ENCODE peak calls at places on chromosomes 1 and 21, in ten cellular contexts. One of them, this sample, is unnamed.

GRCh38 chr1:76833151-76833550 is 34.1 kb upstream of the ST6GALNAC5 start:
- DNase-seq in fibroblast of lung: no peak
- DNase-seq in progenitor cell of endocrine pancreas: no peak
- DNase-seq in body of pancreas: no peak
- DNase-seq in AG04450: no peak
- DNase-seq in PC-3: peak
- DNase-seq in esophagus muscularis mucosa: no peak
- DNase-seq in endothelial cell: no peak
- DNase-seq in CD8-positive, alpha-beta T cell: no peak
- DNase-seq in bronchial epithelial cell: peak
- DNase-seq in this sample: no peak

GRCh38 chr21:39184050-39184980 is 1.1 kb upstream of the PSMG1 start:
- DNase-seq in bronchial epithelial cell: peak
- DNase-seq in PC-3: peak
- DNase-seq in body of pancreas: no peak
- DNase-seq in fibroblast of lung: no peak
- DNase-seq in AG04450: no peak
- DNase-seq in endothelial cell: no peak
- DNase-seq in progenitor cell of endocrine pancreas: no peak
- DNase-seq in CD8-positive, alpha-beta T cell: no peak
- DNase-seq in esophagus muscularis mucosa: no peak
- DNase-seq in this sample: no peak

GRCh38 chr1:117740461-117740860 is 134.6 kb downstream of the TENT5C start:
- DNase-seq in CD8-positive, alpha-beta T cell: no peak
- DNase-seq in endothelial cell: no peak
- DNase-seq in AG04450: no peak
- DNase-seq in bronchial epithelial cell: no peak
- DNase-seq in progenitor cell of endocrine pancreas: no peak
- DNase-seq in fibroblast of lung: no peak
- DNase-seq in PC-3: peak
- DNase-seq in esophagus muscularis mucosa: no peak
- DNase-seq in body of pancreas: peak
- DNase-seq in this sample: no peak

GRCh38 chr1:109312978-109313775 is 6.4 kb upstream of the MYBPHL start:
- DNase-seq in body of pancreas: no peak
- DNase-seq in esophagus muscularis mucosa: no peak
- DNase-seq in progenitor cell of endocrine pancreas: no peak
- DNase-seq in PC-3: no peak
- DNase-seq in AG04450: no peak
- DNase-seq in bronchial epithelial cell: no peak
- DNase-seq in CD8-positive, alpha-beta T cell: no peak
- DNase-seq in fibroblast of lung: peak
- DNase-seq in endothelial cell: no peak
- DNase-seq in this sample: no peak

GRCh38 chr1:66137235-66137634 is 344.5 kb downstream of the PDE4B start:
- DNase-seq in CD8-positive, alpha-beta T cell: no peak
- DNase-seq in fibroblast of lung: no peak
- DNase-seq in esophagus muscularis mucosa: no peak
- DNase-seq in AG04450: no peak
- DNase-seq in bronchial epithelial cell: no peak
- DNase-seq in progenitor cell of endocrine pancreas: no peak
- DNase-seq in PC-3: no peak
- DNase-seq in body of pancreas: no peak
- DNase-seq in endothelial cell: no peak
- DNase-seq in this sample: no peak

GRCh38 chr1:118914379-118915161 is 73.6 kb downstream of the TBX15 start:
- DNase-seq in fibroblast of lung: no peak
- DNase-seq in AG04450: no peak
- DNase-seq in bronchial epithelial cell: peak
- DNase-seq in progenitor cell of endocrine pancreas: no peak
- DNase-seq in esophagus muscularis mucosa: no peak
- DNase-seq in endothelial cell: no peak
- DNase-seq in body of pancreas: no peak
- DNase-seq in CD8-positive, alpha-beta T cell: no peak
- DNase-seq in PC-3: peak
- DNase-seq in this sample: no peak

GRCh38 chr21:34029724-34030528 is 43.5 kb upstream of the MRPS6 start:
- DNase-seq in esophagus muscularis mucosa: no peak
- DNase-seq in AG04450: peak
- DNase-seq in fibroblast of lung: peak
- DNase-seq in endothelial cell: peak
- DNase-seq in bronchial epithelial cell: peak
- DNase-seq in body of pancreas: peak
- DNase-seq in progenitor cell of endocrine pancreas: no peak
- DNase-seq in PC-3: peak
- DNase-seq in CD8-positive, alpha-beta T cell: no peak
- DNase-seq in this sample: peak

GRCh38 chr1:30888391-30888790 is 20.2 kb downstream of the SDC3 start:
- DNase-seq in endothelial cell: no peak
- DNase-seq in AG04450: peak
- DNase-seq in bronchial epithelial cell: no peak
- DNase-seq in fibroblast of lung: peak
- DNase-seq in esophagus muscularis mucosa: no peak
- DNase-seq in PC-3: no peak
- DNase-seq in progenitor cell of endocrine pancreas: no peak
- DNase-seq in body of pancreas: no peak
- DNase-seq in CD8-positive, alpha-beta T cell: no peak
- DNase-seq in this sample: no peak

GRCh38 chr21:44878053-44878982 is 4.8 kb upstream of the PTTG1IP start:
- DNase-seq in AG04450: no peak
- DNase-seq in esophagus muscularis mucosa: no peak
- DNase-seq in bronchial epithelial cell: peak
- DNase-seq in endothelial cell: no peak
- DNase-seq in progenitor cell of endocrine pancreas: no peak
- DNase-seq in body of pancreas: no peak
- DNase-seq in fibroblast of lung: peak
- DNase-seq in CD8-positive, alpha-beta T cell: no peak
- DNase-seq in PC-3: peak
- DNase-seq in this sample: no peak

GRCh38 chr1:50349242-50349565 is 74.0 kb downstream of the DMRTA2 start:
- DNase-seq in progenitor cell of endocrine pancreas: no peak
- DNase-seq in PC-3: no peak
- DNase-seq in fibroblast of lung: no peak
- DNase-seq in esophagus muscularis mucosa: peak
- DNase-seq in AG04450: no peak
- DNase-seq in endothelial cell: no peak
- DNase-seq in CD8-positive, alpha-beta T cell: no peak
- DNase-seq in bronchial epithelial cell: no peak
- DNase-seq in body of pancreas: no peak
- DNase-seq in this sample: no peak

GRCh38 chr1:50346621-50347020 is 76.6 kb downstream of the DMRTA2 start:
- DNase-seq in esophagus muscularis mucosa: peak
- DNase-seq in AG04450: no peak
- DNase-seq in progenitor cell of endocrine pancreas: no peak
- DNase-seq in fibroblast of lung: no peak
- DNase-seq in endothelial cell: no peak
- DNase-seq in bronchial epithelial cell: no peak
- DNase-seq in body of pancreas: no peak
- DNase-seq in PC-3: no peak
- DNase-seq in CD8-positive, alpha-beta T cell: no peak
- DNase-seq in this sample: no peak

GRCh38 chr1:50350421-50350820 is 72.8 kb downstream of the DMRTA2 start:
- DNase-seq in AG04450: no peak
- DNase-seq in endothelial cell: no peak
- DNase-seq in body of pancreas: no peak
- DNase-seq in fibroblast of lung: no peak
- DNase-seq in bronchial epithelial cell: no peak
- DNase-seq in PC-3: no peak
- DNase-seq in progenitor cell of endocrine pancreas: no peak
- DNase-seq in esophagus muscularis mucosa: peak
- DNase-seq in CD8-positive, alpha-beta T cell: no peak
- DNase-seq in this sample: no peak

GRCh38 chr1:50347933-50348332 is 75.3 kb downstream of the DMRTA2 start:
- DNase-seq in AG04450: no peak
- DNase-seq in endothelial cell: no peak
- DNase-seq in progenitor cell of endocrine pancreas: no peak
- DNase-seq in PC-3: no peak
- DNase-seq in fibroblast of lung: no peak
- DNase-seq in esophagus muscularis mucosa: no peak
- DNase-seq in bronchial epithelial cell: no peak
- DNase-seq in CD8-positive, alpha-beta T cell: no peak
- DNase-seq in body of pancreas: no peak
- DNase-seq in this sample: no peak

DNA sequence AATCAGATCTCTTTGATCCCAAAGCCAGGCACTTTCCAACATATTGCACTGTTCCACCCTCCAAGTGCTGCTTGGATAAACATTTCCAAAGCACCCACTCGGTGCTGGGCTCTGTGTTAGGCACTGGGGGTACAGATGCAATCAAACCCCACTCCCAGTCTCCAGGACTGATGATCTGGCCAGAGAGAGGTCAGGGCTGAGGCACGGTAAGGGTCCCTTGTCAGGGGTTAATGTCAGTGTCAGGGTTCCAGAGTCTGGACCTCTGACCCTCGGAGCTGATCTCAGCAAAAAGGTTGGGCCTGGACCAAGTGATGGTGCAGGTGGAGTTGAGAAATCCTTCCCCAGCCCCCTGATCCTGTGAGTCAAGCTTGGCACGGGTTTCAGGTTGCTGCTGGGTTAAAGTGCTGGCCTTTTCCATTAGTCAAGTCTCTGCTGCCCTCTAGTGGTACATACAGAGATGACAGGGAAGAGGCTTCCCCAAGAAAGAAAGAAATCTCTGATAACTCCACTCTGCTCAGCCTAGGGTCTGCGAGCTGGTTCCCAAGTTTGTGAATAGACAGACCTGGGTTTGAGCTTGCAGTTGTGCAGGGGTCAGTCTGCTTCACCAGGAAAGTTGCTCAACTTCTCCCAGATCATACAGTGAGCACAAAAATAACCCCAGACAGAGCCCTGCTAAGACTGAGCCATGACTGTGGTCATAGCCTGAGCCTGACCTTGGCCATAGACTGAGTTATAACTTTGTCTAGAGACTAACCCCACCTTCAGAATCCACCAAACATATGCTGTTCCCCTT is 74.6 kb downstream of the DMRTA2 start:
- DNase-seq in progenitor cell of endocrine pancreas: peak
- DNase-seq in AG04450: peak
- DNase-seq in fibroblast of lung: peak
- DNase-seq in bronchial epithelial cell: peak
- DNase-seq in esophagus muscularis mucosa: no peak
- DNase-seq in body of pancreas: peak
- DNase-seq in PC-3: peak
- DNase-seq in CD8-positive, alpha-beta T cell: peak
- DNase-seq in endothelial cell: peak
- DNase-seq in this sample: peak
- TF ChIP-seq CTCF in progenitor cell of endocrine pancreas: peak
- TF ChIP-seq CTCF in AG04450: peak
- TF ChIP-seq CTCF in fibroblast of lung: peak
- TF ChIP-seq CTCF in bronchial epithelial cell: peak
- TF ChIP-seq CTCF in esophagus muscularis mucosa: peak
- TF ChIP-seq CTCF in body of pancreas: peak
- TF ChIP-seq CTCF in PC-3: peak
- TF ChIP-seq CTCF in CD8-positive, alpha-beta T cell: peak
- TF ChIP-seq CTCF in endothelial cell: peak
- TF ChIP-seq CTCF in this sample: peak

DNA sequence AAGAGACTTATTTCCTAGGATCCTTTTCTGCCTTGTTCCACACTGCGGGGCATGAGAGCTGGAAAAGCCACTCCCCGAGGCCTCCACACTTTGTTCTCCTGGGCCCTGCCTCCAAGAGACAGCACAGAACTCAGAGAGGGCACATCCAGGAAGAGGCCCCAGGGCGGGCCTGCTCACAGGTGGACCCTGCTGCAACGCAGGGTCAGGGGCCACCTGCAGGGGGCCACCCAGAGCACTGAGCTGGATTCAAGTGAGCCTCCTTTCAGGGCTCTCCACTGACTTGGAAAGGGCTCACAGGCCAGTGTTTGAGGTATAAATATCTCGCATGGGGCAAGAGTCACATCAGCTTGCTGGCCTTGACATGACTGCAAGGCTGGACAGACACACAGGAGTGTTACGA is 4.8 kb downstream of the RGS16 start:
- DNase-seq in progenitor cell of endocrine pancreas: no peak
- DNase-seq in PC-3: no peak
- DNase-seq in CD8-positive, alpha-beta T cell: no peak
- DNase-seq in esophagus muscularis mucosa: no peak
- DNase-seq in body of pancreas: no peak
- DNase-seq in AG04450: no peak
- DNase-seq in bronchial epithelial cell: no peak
- DNase-seq in fibroblast of lung: no peak
- DNase-seq in endothelial cell: peak
- DNase-seq in this sample: no peak
- TF ChIP-seq CTCF in progenitor cell of endocrine pancreas: peak
- TF ChIP-seq CTCF in PC-3: peak
- TF ChIP-seq CTCF in CD8-positive, alpha-beta T cell: peak
- TF ChIP-seq CTCF in esophagus muscularis mucosa: peak
- TF ChIP-seq CTCF in body of pancreas: peak
- TF ChIP-seq CTCF in AG04450: peak
- TF ChIP-seq CTCF in bronchial epithelial cell: peak
- TF ChIP-seq CTCF in fibroblast of lung: peak
- TF ChIP-seq CTCF in endothelial cell: peak
- TF ChIP-seq CTCF in this sample: peak

DNA sequence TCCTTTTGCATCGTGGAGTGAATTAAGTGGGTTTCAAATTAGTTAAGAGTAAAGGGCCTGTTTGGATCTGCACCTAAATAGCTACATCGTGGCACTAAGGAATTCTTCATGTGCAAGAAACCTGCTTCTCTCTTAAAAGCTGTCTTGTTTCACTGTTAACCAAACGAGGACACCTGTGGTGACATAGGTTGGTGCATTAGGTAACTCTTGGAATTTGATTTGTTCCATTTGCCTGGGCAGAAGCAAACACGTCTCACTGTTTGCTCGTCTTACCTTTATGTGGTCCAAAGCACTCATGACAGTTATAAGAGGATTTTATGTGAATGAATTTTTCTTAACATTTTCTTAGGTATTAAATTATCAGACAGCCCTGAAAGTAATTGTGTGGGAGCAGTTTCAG is 60.9 kb downstream of the PRDM2 start:
- DNase-seq in bronchial epithelial cell: peak
- DNase-seq in progenitor cell of endocrine pancreas: no peak
- DNase-seq in body of pancreas: no peak
- DNase-seq in fibroblast of lung: no peak
- DNase-seq in CD8-positive, alpha-beta T cell: no peak
- DNase-seq in esophagus muscularis mucosa: peak
- DNase-seq in AG04450: no peak
- DNase-seq in PC-3: peak
- DNase-seq in endothelial cell: no peak
- DNase-seq in this sample: no peak
- TF ChIP-seq CTCF in bronchial epithelial cell: no peak
- TF ChIP-seq CTCF in progenitor cell of endocrine pancreas: peak
- TF ChIP-seq CTCF in body of pancreas: no peak
- TF ChIP-seq CTCF in fibroblast of lung: no peak
- TF ChIP-seq CTCF in CD8-positive, alpha-beta T cell: no peak
- TF ChIP-seq CTCF in esophagus muscularis mucosa: no peak
- TF ChIP-seq CTCF in AG04450: no peak
- TF ChIP-seq CTCF in PC-3: no peak
- TF ChIP-seq CTCF in endothelial cell: no peak
- TF ChIP-seq CTCF in this sample: no peak

DNA sequence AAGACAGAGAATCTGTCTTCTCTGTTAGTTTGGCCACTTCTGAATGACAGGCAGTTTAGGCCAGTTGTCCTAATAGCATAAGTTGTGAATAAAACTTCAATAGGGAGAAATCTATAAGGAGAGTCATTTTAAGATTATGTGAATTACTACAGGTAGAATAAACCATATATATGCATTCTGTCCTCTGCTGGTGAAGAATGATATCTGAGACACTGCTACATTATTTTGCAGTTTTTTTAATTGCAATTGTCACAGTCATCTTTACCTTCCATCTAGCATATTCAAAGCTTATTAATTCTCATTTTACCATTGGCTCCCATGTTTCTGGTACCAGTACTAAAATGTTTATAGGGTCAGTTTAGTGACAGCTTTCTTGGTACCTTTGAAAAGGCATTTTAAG is 519.6 kb upstream of the DEPDC1 start:
- DNase-seq in CD8-positive, alpha-beta T cell: no peak
- DNase-seq in esophagus muscularis mucosa: no peak
- DNase-seq in endothelial cell: no peak
- DNase-seq in body of pancreas: no peak
- DNase-seq in bronchial epithelial cell: no peak
- DNase-seq in fibroblast of lung: no peak
- DNase-seq in PC-3: peak
- DNase-seq in progenitor cell of endocrine pancreas: no peak
- DNase-seq in AG04450: no peak
- DNase-seq in this sample: no peak
- TF ChIP-seq CTCF in CD8-positive, alpha-beta T cell: no peak
- TF ChIP-seq CTCF in esophagus muscularis mucosa: no peak
- TF ChIP-seq CTCF in endothelial cell: no peak
- TF ChIP-seq CTCF in body of pancreas: no peak
- TF ChIP-seq CTCF in bronchial epithelial cell: no peak
- TF ChIP-seq CTCF in fibroblast of lung: no peak
- TF ChIP-seq CTCF in PC-3: peak
- TF ChIP-seq CTCF in progenitor cell of endocrine pancreas: no peak
- TF ChIP-seq CTCF in AG04450: no peak
- TF ChIP-seq CTCF in this sample: no peak

This sample was measured in GM13977.